ENCODE peak calls at places on chromosome 10, in ten cellular contexts. C is NCI-H1105, N is NCI-H2029 treated with DMSO at 0.1 percent for 48 hours, F is kidney tubule cell, D is activated T-cell treated with anti-CD3 and anti-CD28 coated beads for 1 hour, O is frontal cortex, Z is NCI-H2171, Q is Karpas-422, G is sigmoid colon, W is Peyer's patch. X is an unnamed sample.

GRCh38 chr10:99845837-99846382 is 63.5 kb downstream of the ABCC2 start:
- DNase-seq in G (peak), D (peak), O (peak), N (peak), C (peak), Z (peak), F (peak), Q (peak), W (peak), X (peak)

GRCh38 chr10:3622845-3623621 is 162.0 kb downstream of the KLF6 start:
- DNase-seq in Z (no peak), Q (no peak), C (no peak), G (no peak), F (peak), W (no peak), N (no peak), O (no peak), D (no peak), X (no peak)

GRCh38 chr10:71475243-71475871 is 78.6 kb downstream of the CDH23 start:
- DNase-seq in C (no peak), D (no peak), G (no peak), Q (peak), W (no peak), F (no peak), Z (peak), N (no peak), O (no peak), X (peak)

GRCh38 chr10:110305767-110306451 is 1.2 kb upstream of the SMNDC1 start:
- DNase-seq in D (peak), F (peak), G (no peak), Q (peak), O (peak), C (no peak), W (peak), Z (peak), N (peak), X (peak)

GRCh38 chr10:114499630-114500190 is 95.4 kb upstream of the AFAP1L2 start:
- DNase-seq in Z (no peak), Q (peak), N (no peak), W (peak), O (no peak), D (no peak), F (no peak), C (no peak), G (no peak), X (no peak)

GRCh38 chr10:16848562-16849154 is 31.4 kb upstream of the RSU1 start:
- DNase-seq in Z (no peak), C (no peak), D (no peak), W (no peak), O (no peak), N (no peak), Q (no peak), F (no peak), G (no peak), X (no peak)

GRCh38 chr10:76540786-76541185 is 1096.8 kb downstream of the KCNMA1 start:
- DNase-seq in D (no peak), W (no peak), F (no peak), Z (no peak), N (no peak), Q (no peak), O (no peak), G (no peak), C (no peak), X (no peak)

GRCh38 chr10:100008142-100008522 is 1.6 kb downstream of the DNMBP start:
- DNase-seq in C (no peak), D (no peak), N (no peak), W (no peak), O (no peak), F (no peak), G (peak), Z (no peak), Q (no peak), X (no peak)

GRCh38 chr10:778626-779330 is 89.3 kb upstream of the DIP2C start:
- DNase-seq in G (peak), D (no peak), O (no peak), Z (no peak), F (peak), N (no peak), W (no peak), C (no peak), Q (no peak), X (peak)

GRCh38 chr10:62560207-62560819 is 186.1 kb downstream of the ZNF365 start:
- DNase-seq in O (no peak), W (no peak), Z (no peak), C (no peak), N (no peak), D (no peak), G (peak), Q (no peak), F (no peak), X (no peak)

GRCh38 chr10:30637881-30638467 is 8.4 kb upstream of the LYZL2 start:
- DNase-seq in Z (no peak), W (no peak), O (no peak), N (no peak), C (no peak), D (no peak), F (peak), G (no peak), Q (no peak), X (no peak)

GRCh38 chr10:118978998-118979350 is 50.5 kb upstream of the NANOS1 start:
- DNase-seq in Z (no peak), F (no peak), O (no peak), D (no peak), C (no peak), Q (no peak), N (no peak), W (no peak), G (no peak), X (no peak)

GRCh38 chr10:124339951-124340760 is 78.6 kb downstream of the OAT start:
- DNase-seq in C (no peak), D (no peak), N (no peak), G (no peak), W (peak), Z (no peak), F (no peak), Q (no peak), O (no peak), X (no peak)

GRCh38 chr10:59905735-59906416 is 480 bp downstream of the CCDC6 start:
- DNase-seq in C (no peak), Q (peak), O (no peak), G (no peak), N (no peak), W (peak), Z (no peak), F (no peak), D (peak), X (no peak)

GRCh38 chr10:52906046-52906445 is 133.5 kb upstream of the MBL2 start:
- DNase-seq in O (no peak), F (peak), G (no peak), C (no peak), D (no peak), N (no peak), Z (no peak), W (no peak), Q (no peak), X (no peak)

GRCh38 chr10:117134084-117135025 is 3.7 kb downstream of the VAX1 start:
- DNase-seq in W (no peak), G (no peak), Z (no peak), F (no peak), D (no peak), N (no peak), O (no peak), C (no peak), Q (no peak), X (peak)

GRCh38 chr10:15168296-15168780 is at the start of gene NMT2:
- DNase-seq in N (no peak), D (no peak), O (no peak), Z (peak), G (no peak), Q (no peak), F (peak), W (no peak), C (peak), X (peak)

GRCh38 chr10:11329055-11329673 is 282.3 kb downstream of the USP6NL start:
- DNase-seq in C (no peak), Z (no peak), N (no peak), F (no peak), G (no peak), O (no peak), W (no peak), Q (no peak), D (no peak), X (no peak)

GRCh38 chr10:88897019-88897853 is 17.2 kb downstream of the STAMBPL1 start:
- DNase-seq in O (no peak), D (no peak), F (peak), G (no peak), Z (no peak), C (no peak), Q (no peak), W (no peak), N (no peak), X (no peak)

GRCh38 chr10:69789164-69789576 is 12.5 kb upstream of the COL13A1 start:
- DNase-seq in W (no peak), Q (peak), O (no peak), Z (no peak), C (no peak), F (no peak), D (no peak), N (no peak), G (no peak), X (peak)

GRCh38 chr10:47031953-47032465 is 120.8 kb downstream of the PTPN20 start:
- DNase-seq in G (peak), C (no peak), F (peak), Z (no peak), D (no peak), N (no peak), O (no peak), W (no peak), Q (no peak), X (no peak)

GRCh38 chr10:124917939-124918830 is 23.7 kb upstream of the ZRANB1 start:
- DNase-seq in Z (no peak), D (no peak), N (no peak), Q (peak), O (no peak), F (peak), W (no peak), C (no peak), G (no peak), X (no peak)

GRCh38 chr10:132989476-132990415 is 47.4 kb upstream of the CFAP46 start:
- DNase-seq in W (no peak), N (no peak), O (no peak), F (no peak), Z (no peak), C (no peak), D (no peak), Q (no peak), G (no peak), X (no peak)

GRCh38 chr10:35200487-35200886 is 73.8 kb downstream of the CREM start:
- DNase-seq in D (no peak), W (no peak), Q (no peak), G (no peak), O (no peak), Z (no peak), N (no peak), C (no peak), F (no peak), X (no peak)